ENCODE peak calls at places on chromosomes 2 and 18, in ten cellular contexts. One of them, this sample, is unnamed.

GRCh38 chr18:55096261-55097026 is 137.2 kb upstream of the CCDC68 start:
- DNase-seq in activated naive CD4-positive, alpha-beta T cell treated with Interleukin-2 at 50 U/mL for 16 hours: no peak
- DNase-seq in effector CD4-positive, alpha-beta T cell: no peak
- DNase-seq in activated T-helper 1 cell treated with Interleukin-2 at 50 U/mL for 16 hours: no peak
- DNase-seq in NCI-H2081: peak
- DNase-seq in CD4-positive, alpha-beta memory T cell: no peak
- DNase-seq in brain microvascular endothelial cell: peak
- DNase-seq in AG10803: peak
- DNase-seq in A549: peak
- DNase-seq in nucleus accumbens: peak
- DNase-seq in this sample: no peak

GRCh38 chr2:178194600-178195389 is 483 bp downstream of the OSBPL6 start:
- DNase-seq in effector CD4-positive, alpha-beta T cell: no peak
- DNase-seq in brain microvascular endothelial cell: peak
- DNase-seq in NCI-H2081: peak
- DNase-seq in activated naive CD4-positive, alpha-beta T cell treated with Interleukin-2 at 50 U/mL for 16 hours: peak
- DNase-seq in AG10803: peak
- DNase-seq in activated T-helper 1 cell treated with Interleukin-2 at 50 U/mL for 16 hours: no peak
- DNase-seq in A549: peak
- DNase-seq in CD4-positive, alpha-beta memory T cell: no peak
- DNase-seq in nucleus accumbens: peak
- DNase-seq in this sample: peak

GRCh38 chr2:127705281-127706065 is 4.2 kb downstream of the SFT2D3 start:
- DNase-seq in effector CD4-positive, alpha-beta T cell: no peak
- DNase-seq in brain microvascular endothelial cell: no peak
- DNase-seq in activated T-helper 1 cell treated with Interleukin-2 at 50 U/mL for 16 hours: no peak
- DNase-seq in NCI-H2081: no peak
- DNase-seq in activated naive CD4-positive, alpha-beta T cell treated with Interleukin-2 at 50 U/mL for 16 hours: no peak
- DNase-seq in AG10803: peak
- DNase-seq in CD4-positive, alpha-beta memory T cell: no peak
- DNase-seq in A549: no peak
- DNase-seq in nucleus accumbens: no peak
- DNase-seq in this sample: no peak

GRCh38 chr18:13217971-13218375 is 587 bp upstream of the LDLRAD4 start:
- DNase-seq in effector CD4-positive, alpha-beta T cell: no peak
- DNase-seq in A549: no peak
- DNase-seq in activated T-helper 1 cell treated with Interleukin-2 at 50 U/mL for 16 hours: no peak
- DNase-seq in AG10803: no peak
- DNase-seq in NCI-H2081: no peak
- DNase-seq in nucleus accumbens: no peak
- DNase-seq in activated naive CD4-positive, alpha-beta T cell treated with Interleukin-2 at 50 U/mL for 16 hours: no peak
- DNase-seq in CD4-positive, alpha-beta memory T cell: peak
- DNase-seq in brain microvascular endothelial cell: no peak
- DNase-seq in this sample: no peak

GRCh38 chr2:26114144-26114543 is 58.7 kb upstream of the GAREM2 start:
- DNase-seq in NCI-H2081: no peak
- DNase-seq in activated naive CD4-positive, alpha-beta T cell treated with Interleukin-2 at 50 U/mL for 16 hours: no peak
- DNase-seq in brain microvascular endothelial cell: no peak
- DNase-seq in A549: no peak
- DNase-seq in activated T-helper 1 cell treated with Interleukin-2 at 50 U/mL for 16 hours: no peak
- DNase-seq in AG10803: no peak
- DNase-seq in effector CD4-positive, alpha-beta T cell: no peak
- DNase-seq in CD4-positive, alpha-beta memory T cell: no peak
- DNase-seq in nucleus accumbens: no peak
- DNase-seq in this sample: no peak

GRCh38 chr2:64228126-64228678 is 84.0 kb upstream of the PELI1 start:
- DNase-seq in activated naive CD4-positive, alpha-beta T cell treated with Interleukin-2 at 50 U/mL for 16 hours: peak
- DNase-seq in A549: peak
- DNase-seq in brain microvascular endothelial cell: peak
- DNase-seq in effector CD4-positive, alpha-beta T cell: peak
- DNase-seq in AG10803: peak
- DNase-seq in nucleus accumbens: peak
- DNase-seq in activated T-helper 1 cell treated with Interleukin-2 at 50 U/mL for 16 hours: peak
- DNase-seq in CD4-positive, alpha-beta memory T cell: peak
- DNase-seq in NCI-H2081: peak
- DNase-seq in this sample: peak

GRCh38 chr2:241768251-241768711 is 8.3 kb upstream of the GAL3ST2 start:
- DNase-seq in AG10803: no peak
- DNase-seq in CD4-positive, alpha-beta memory T cell: no peak
- DNase-seq in NCI-H2081: no peak
- DNase-seq in effector CD4-positive, alpha-beta T cell: no peak
- DNase-seq in brain microvascular endothelial cell: no peak
- DNase-seq in A549: no peak
- DNase-seq in nucleus accumbens: no peak
- DNase-seq in activated T-helper 1 cell treated with Interleukin-2 at 50 U/mL for 16 hours: no peak
- DNase-seq in activated naive CD4-positive, alpha-beta T cell treated with Interleukin-2 at 50 U/mL for 16 hours: no peak
- DNase-seq in this sample: peak

GRCh38 chr2:190415794-190416729 is 7.9 kb downstream of the MFSD6 start:
- DNase-seq in nucleus accumbens: no peak
- DNase-seq in AG10803: no peak
- DNase-seq in brain microvascular endothelial cell: no peak
- DNase-seq in activated T-helper 1 cell treated with Interleukin-2 at 50 U/mL for 16 hours: no peak
- DNase-seq in NCI-H2081: no peak
- DNase-seq in effector CD4-positive, alpha-beta T cell: no peak
- DNase-seq in CD4-positive, alpha-beta memory T cell: peak
- DNase-seq in A549: no peak
- DNase-seq in activated naive CD4-positive, alpha-beta T cell treated with Interleukin-2 at 50 U/mL for 16 hours: no peak
- DNase-seq in this sample: no peak

GRCh38 chr18:6627621-6628020 is 101.9 kb upstream of the ARHGAP28 start:
- DNase-seq in A549: no peak
- DNase-seq in NCI-H2081: no peak
- DNase-seq in brain microvascular endothelial cell: peak
- DNase-seq in AG10803: peak
- DNase-seq in activated T-helper 1 cell treated with Interleukin-2 at 50 U/mL for 16 hours: no peak
- DNase-seq in CD4-positive, alpha-beta memory T cell: no peak
- DNase-seq in effector CD4-positive, alpha-beta T cell: no peak
- DNase-seq in activated naive CD4-positive, alpha-beta T cell treated with Interleukin-2 at 50 U/mL for 16 hours: no peak
- DNase-seq in nucleus accumbens: no peak
- DNase-seq in this sample: no peak

This sample was measured in stimulated activated effector memory CD8-positive, alpha-beta T cell treated with anti-CD3 and anti-CD28 coated beads, Interleukin-12 subunit alpha, Interleukin-12 subunit beta, amount 100 ng/mL, for 72 hours.